ENCODE peak calls at places on chromosomes 16 and 17, in four cellular contexts. R, K, V and L are unnamed samples.

GRCh38 chr16:5885521-5885920 is 787.9 kb upstream of the EEF2KMT start:
- DNase-seq in R (peak; percentile 47), K (no peak), V (no peak), L (no peak)

GRCh38 chr16:77579283-77579985 is 142.9 kb upstream of the NUDT7 start:
- DNase-seq in R (no peak), K (no peak), V (no peak), L (no peak)

GRCh38 chr16:24758373-24758772 is 28.9 kb downstream of the TNRC6A start:
- DNase-seq in R (no peak), K (no peak), V (no peak), L (no peak)

GRCh38 chr17:72467841-72468653 is 347.2 kb downstream of the SOX9 start:
- DNase-seq in R (peak; percentile 98), K (peak; percentile 72), V (no peak), L (peak; percentile 93)

GRCh38 chr17:7222972-7223292 is 3.2 kb downstream of the ACADVL start:
- DNase-seq in R (no peak), K (no peak), V (no peak), L (no peak)

GRCh38 chr17:62862251-62862650 is 54.1 kb upstream of the MARCHF10 start:
- DNase-seq in R (peak; percentile 57), K (peak; percentile 7), V (no peak), L (no peak)

GRCh38 chr16:1551166-1551565 is 17.7 kb downstream of the TMEM204 start:
- DNase-seq in R (no peak), K (no peak), V (no peak), L (no peak)

GRCh38 chr17:80807882-80808281 is 183.8 kb upstream of the CHMP6 start:
- DNase-seq in R (no peak), K (no peak), V (no peak), L (no peak)

GRCh38 chr17:56478836-56479447 is 114.6 kb upstream of the NOG start:
- DNase-seq in R (peak; percentile 32), K (no peak), V (peak; percentile 25), L (no peak)